ENCODE peak calls at places on chromosome 9, in ten cellular contexts. One of them, this sample, is unnamed.
A peak's percentile ranks its signal among the peaks of the same experiment; 100 is the strongest.

GRCh38 chr9:91085499-91086291 is 276.0 kb downstream of the AUH start:
- DNase-seq in NCI-H1694: no peak
- DNase-seq in lower leg skin: no peak
- DNase-seq in AG10803: no peak
- DNase-seq in hippocampal formation: no peak
- DNase-seq in AG04449: no peak
- DNase-seq in T-helper 17 cell: no peak
- DNase-seq in ELR: no peak
- DNase-seq in effector CD8-positive, alpha-beta T cell: no peak
- DNase-seq in activated T-cell treated with anti-CD3 and anti-CD28 coated beads, Interleukin-2, amount 50 U/mL, for 48 hours: no peak
- DNase-seq in this sample: no peak

GRCh38 chr9:127053908-127054307 is 68.5 kb downstream of the ANGPTL2 start:
- DNase-seq in NCI-H1694: no peak
- DNase-seq in lower leg skin: no peak
- DNase-seq in AG10803: no peak
- DNase-seq in hippocampal formation: no peak
- DNase-seq in AG04449: no peak
- DNase-seq in T-helper 17 cell: no peak
- DNase-seq in ELR: no peak
- DNase-seq in effector CD8-positive, alpha-beta T cell: no peak
- DNase-seq in activated T-cell treated with anti-CD3 and anti-CD28 coated beads, Interleukin-2, amount 50 U/mL, for 48 hours: no peak
- DNase-seq in this sample: no peak

GRCh38 chr9:118609355-118610044 is 759.7 kb downstream of the BRINP1 start:
- DNase-seq in NCI-H1694: no peak
- DNase-seq in lower leg skin: no peak
- DNase-seq in AG10803: peak; percentile 90
- DNase-seq in hippocampal formation: no peak
- DNase-seq in AG04449: no peak
- DNase-seq in T-helper 17 cell: no peak
- DNase-seq in ELR: peak; percentile 78
- DNase-seq in effector CD8-positive, alpha-beta T cell: no peak
- DNase-seq in activated T-cell treated with anti-CD3 and anti-CD28 coated beads, Interleukin-2, amount 50 U/mL, for 48 hours: no peak
- DNase-seq in this sample: no peak

GRCh38 chr9:126915281-126915816 is 767 bp downstream of the RALGPS1 start:
- DNase-seq in NCI-H1694: no peak
- DNase-seq in lower leg skin: peak; percentile 91
- DNase-seq in AG10803: no peak
- DNase-seq in hippocampal formation: no peak
- DNase-seq in AG04449: no peak
- DNase-seq in T-helper 17 cell: peak; percentile 21
- DNase-seq in ELR: no peak
- DNase-seq in effector CD8-positive, alpha-beta T cell: peak; percentile 50
- DNase-seq in activated T-cell treated with anti-CD3 and anti-CD28 coated beads, Interleukin-2, amount 50 U/mL, for 48 hours: peak; percentile 19
- DNase-seq in this sample: peak; percentile 88

GRCh38 chr9:19498015-19498414 is 89.2 kb downstream of the ACER2 start:
- DNase-seq in NCI-H1694: no peak
- DNase-seq in lower leg skin: no peak
- DNase-seq in AG10803: peak; percentile 58
- DNase-seq in hippocampal formation: no peak
- DNase-seq in AG04449: peak; percentile 3
- DNase-seq in T-helper 17 cell: no peak
- DNase-seq in ELR: no peak
- DNase-seq in effector CD8-positive, alpha-beta T cell: no peak
- DNase-seq in activated T-cell treated with anti-CD3 and anti-CD28 coated beads, Interleukin-2, amount 50 U/mL, for 48 hours: no peak
- DNase-seq in this sample: no peak

GRCh38 chr9:98516205-98516896 is 192.4 kb downstream of the GABBR2 start:
- DNase-seq in NCI-H1694: no peak
- DNase-seq in lower leg skin: no peak
- DNase-seq in AG10803: no peak
- DNase-seq in hippocampal formation: no peak
- DNase-seq in AG04449: no peak
- DNase-seq in T-helper 17 cell: no peak
- DNase-seq in ELR: no peak
- DNase-seq in effector CD8-positive, alpha-beta T cell: no peak
- DNase-seq in activated T-cell treated with anti-CD3 and anti-CD28 coated beads, Interleukin-2, amount 50 U/mL, for 48 hours: no peak
- DNase-seq in this sample: no peak

GRCh38 chr9:33211695-33212393 is 28.1 kb upstream of the SPINK4 start:
- DNase-seq in NCI-H1694: no peak
- DNase-seq in lower leg skin: no peak
- DNase-seq in AG10803: no peak
- DNase-seq in hippocampal formation: no peak
- DNase-seq in AG04449: no peak
- DNase-seq in T-helper 17 cell: no peak
- DNase-seq in ELR: no peak
- DNase-seq in effector CD8-positive, alpha-beta T cell: no peak
- DNase-seq in activated T-cell treated with anti-CD3 and anti-CD28 coated beads, Interleukin-2, amount 50 U/mL, for 48 hours: no peak
- DNase-seq in this sample: no peak

GRCh38 chr9:120928720-120929389 is 2.3 kb upstream of the TRAF1 start:
- DNase-seq in NCI-H1694: no peak
- DNase-seq in lower leg skin: peak; percentile 95
- DNase-seq in AG10803: peak; percentile 42
- DNase-seq in hippocampal formation: peak; percentile 63
- DNase-seq in AG04449: no peak
- DNase-seq in T-helper 17 cell: peak; percentile 61
- DNase-seq in ELR: peak; percentile 62
- DNase-seq in effector CD8-positive, alpha-beta T cell: peak; percentile 32
- DNase-seq in activated T-cell treated with anti-CD3 and anti-CD28 coated beads, Interleukin-2, amount 50 U/mL, for 48 hours: peak; percentile 81
- DNase-seq in this sample: peak; percentile 89

GRCh38 chr9:133005957-133006356 is 24.8 kb upstream of the GTF3C5 start:
- DNase-seq in NCI-H1694: no peak
- DNase-seq in lower leg skin: no peak
- DNase-seq in AG10803: no peak
- DNase-seq in hippocampal formation: no peak
- DNase-seq in AG04449: no peak
- DNase-seq in T-helper 17 cell: no peak
- DNase-seq in ELR: no peak
- DNase-seq in effector CD8-positive, alpha-beta T cell: no peak
- DNase-seq in activated T-cell treated with anti-CD3 and anti-CD28 coated beads, Interleukin-2, amount 50 U/mL, for 48 hours: no peak
- DNase-seq in this sample: no peak

GRCh38 chr9:131661954-131662621 is 77.8 kb downstream of the RAPGEF1 start:
- DNase-seq in NCI-H1694: no peak
- DNase-seq in lower leg skin: no peak
- DNase-seq in AG10803: no peak
- DNase-seq in hippocampal formation: no peak
- DNase-seq in AG04449: no peak
- DNase-seq in T-helper 17 cell: peak; percentile 49
- DNase-seq in ELR: no peak
- DNase-seq in effector CD8-positive, alpha-beta T cell: no peak
- DNase-seq in activated T-cell treated with anti-CD3 and anti-CD28 coated beads, Interleukin-2, amount 50 U/mL, for 48 hours: peak; percentile 77
- DNase-seq in this sample: no peak

GRCh38 chr9:124087226-124087625 is 75.7 kb downstream of the LHX2 start:
- DNase-seq in NCI-H1694: no peak
- DNase-seq in lower leg skin: no peak
- DNase-seq in AG10803: no peak
- DNase-seq in hippocampal formation: no peak
- DNase-seq in AG04449: no peak
- DNase-seq in T-helper 17 cell: no peak
- DNase-seq in ELR: no peak
- DNase-seq in effector CD8-positive, alpha-beta T cell: no peak
- DNase-seq in activated T-cell treated with anti-CD3 and anti-CD28 coated beads, Interleukin-2, amount 50 U/mL, for 48 hours: no peak
- DNase-seq in this sample: no peak

GRCh38 chr9:93118863-93119702 is 15.0 kb downstream of the NINJ1 start:
- DNase-seq in NCI-H1694: no peak
- DNase-seq in lower leg skin: peak; percentile 83
- DNase-seq in AG10803: no peak
- DNase-seq in hippocampal formation: no peak
- DNase-seq in AG04449: no peak
- DNase-seq in T-helper 17 cell: no peak
- DNase-seq in ELR: no peak
- DNase-seq in effector CD8-positive, alpha-beta T cell: no peak
- DNase-seq in activated T-cell treated with anti-CD3 and anti-CD28 coated beads, Interleukin-2, amount 50 U/mL, for 48 hours: no peak
- DNase-seq in this sample: peak; percentile 21

GRCh38 chr9:116437411-116438370 is 249.4 kb upstream of the TRIM32 start:
- DNase-seq in NCI-H1694: no peak
- DNase-seq in lower leg skin: no peak
- DNase-seq in AG10803: no peak
- DNase-seq in hippocampal formation: no peak
- DNase-seq in AG04449: no peak
- DNase-seq in T-helper 17 cell: no peak
- DNase-seq in ELR: no peak
- DNase-seq in effector CD8-positive, alpha-beta T cell: no peak
- DNase-seq in activated T-cell treated with anti-CD3 and anti-CD28 coated beads, Interleukin-2, amount 50 U/mL, for 48 hours: no peak
- DNase-seq in this sample: peak; percentile 7

GRCh38 chr9:20307662-20308061 is 314.6 kb downstream of the MLLT3 start:
- DNase-seq in NCI-H1694: no peak
- DNase-seq in lower leg skin: no peak
- DNase-seq in AG10803: no peak
- DNase-seq in hippocampal formation: no peak
- DNase-seq in AG04449: no peak
- DNase-seq in T-helper 17 cell: no peak
- DNase-seq in ELR: no peak
- DNase-seq in effector CD8-positive, alpha-beta T cell: no peak
- DNase-seq in activated T-cell treated with anti-CD3 and anti-CD28 coated beads, Interleukin-2, amount 50 U/mL, for 48 hours: no peak
- DNase-seq in this sample: no peak